ENCODE peak calls at places on chromosomes 6 and 20, in five cellular contexts. G, C, R, L and U are unnamed samples.

GRCh38 chr20:18613553-18613952 is 25.7 kb downstream of the DTD1 start:
- DNase-seq in G (no peak), C (no peak), R (no peak), L (no peak), U (no peak)

GRCh38 chr6:71489736-71490135 is 201.1 kb downstream of the OGFRL1 start:
- DNase-seq in G (no peak), C (no peak), R (no peak), L (no peak), U (no peak)

GRCh38 chr20:47571426-47571825 is 69.7 kb downstream of the NCOA3 start:
- DNase-seq in G (no peak), C (no peak), R (no peak), L (no peak), U (no peak)

GRCh38 chr6:143333749-143334520 is 116.6 kb downstream of the ADAT2 start:
- DNase-seq in G (no peak), C (peak), R (no peak), L (no peak), U (no peak)

GRCh38 chr6:111685506-111685905 is 79.8 kb upstream of the TRAF3IP2 start:
- DNase-seq in G (no peak), C (no peak), R (no peak), L (no peak), U (no peak)

GRCh38 chr20:1469925-1470571 is 3.4 kb upstream of the NSFL1C start:
- DNase-seq in G (no peak), C (peak), R (peak), L (peak), U (peak)

GRCh38 chr6:6686748-6687601 is 98.5 kb downstream of the LY86 start:
- DNase-seq in G (no peak), C (peak), R (peak), L (no peak), U (no peak)

GRCh38 chr6:28658475-28659249 is 133.0 kb downstream of the GPX5 start:
- DNase-seq in G (no peak), C (no peak), R (no peak), L (no peak), U (no peak)

GRCh38 chr6:20117474-20117873 is 94.8 kb downstream of the MBOAT1 start:
- DNase-seq in G (no peak), C (peak), R (no peak), L (no peak), U (no peak)

GRCh38 chr20:986733-987355 is 15.3 kb downstream of the RSPO4 start:
- DNase-seq in G (no peak), C (no peak), R (no peak), L (no peak), U (no peak)

GRCh38 chr6:167037762-167038161 is 38.6 kb downstream of the CEP43 start:
- DNase-seq in G (no peak), C (no peak), R (no peak), L (no peak), U (no peak)

GRCh38 chr6:152160346-152160745 is 352.9 kb downstream of the ESR1 start:
- DNase-seq in G (no peak), C (no peak), R (no peak), L (no peak), U (no peak)

GRCh38 chr6:40436685-40437604 is 150.2 kb downstream of the LRFN2 start:
- DNase-seq in G (no peak), C (no peak), R (peak), L (peak), U (no peak)

GRCh38 chr6:43061861-43062260 is 2.4 kb downstream of the KLC4 start:
- DNase-seq in G (no peak), C (no peak), R (no peak), L (no peak), U (no peak)

GRCh38 chr6:961407-961930 is 268.5 kb upstream of the EXOC2 start:
- DNase-seq in G (no peak), C (no peak), R (no peak), L (peak), U (no peak)

GRCh38 chr6:167401525-167402194 is 76.8 kb downstream of the TTLL2 start:
- DNase-seq in G (no peak), C (no peak), R (no peak), L (no peak), U (no peak)

GRCh38 chr6:44627091-44627878 is 239.8 kb downstream of the CDC5L start:
- DNase-seq in G (no peak), C (no peak), R (peak), L (peak), U (no peak)

GRCh38 chr6:79878142-79878748 is 69.1 kb downstream of the ELOVL4 start:
- DNase-seq in G (no peak), C (no peak), R (peak), L (peak), U (no peak)

GRCh38 chr20:25300496-25301170 is 52.7 kb downstream of the PYGB start:
- DNase-seq in G (no peak), C (no peak), R (peak), L (no peak), U (no peak)

GRCh38 chr6:31079656-31080261 is 32.6 kb downstream of the C6orf15 start:
- DNase-seq in G (peak), C (peak), R (no peak), L (peak), U (peak)

GRCh38 chr6:107668826-107669474 is 155.2 kb downstream of the SCML4 start:
- DNase-seq in G (no peak), C (peak), R (peak), L (peak), U (no peak)

GRCh38 chr6:89940225-89941027 is 46.2 kb downstream of the GJA10 start:
- DNase-seq in G (peak), C (peak), R (no peak), L (peak), U (peak)

GRCh38 chr20:54726687-54727086 is 251.3 kb downstream of the DOK5 start:
- DNase-seq in G (no peak), C (no peak), R (no peak), L (no peak), U (no peak)

GRCh38 chr6:43412541-43412940 is 14.8 kb upstream of the ABCC10 start:
- DNase-seq in G (no peak), C (no peak), R (no peak), L (no peak), U (no peak)